ENCODE peak calls at places on chromosomes 5 and 9, in five cellular contexts. R is left ventricle myocardium inferior, Y is lower lobe of right lung, I is neural crest cell, C is GM23338. P is an unnamed sample.

GRCh38 chr5:100746730-100747129 is 156.4 kb downstream of the ST8SIA4 start:
- DNase-seq in Y (no peak), I (no peak), R (no peak), C (no peak), P (no peak)

GRCh38 chr9:109440797-109441287 is 57.3 kb downstream of the PTPN3 start:
- DNase-seq in Y (no peak), I (peak), C (peak), R (no peak), P (peak)

GRCh38 chr5:159965031-159965837 is 43.7 kb upstream of the TTC1 start:
- DNase-seq in R (peak), Y (peak), C (peak), I (peak), P (peak)

GRCh38 chr9:79353856-79354520 is 217.8 kb upstream of the TLE4 start:
- DNase-seq in C (no peak), Y (no peak), R (no peak), I (no peak), P (no peak)

GRCh38 chr5:82551220-82551619 is 273.1 kb upstream of the RPS23 start:
- DNase-seq in C (no peak), R (no peak), Y (no peak), I (no peak), P (no peak)

GRCh38 chr5:143698534-143698933 is 113.4 kb upstream of the HMHB1 start:
- DNase-seq in C (no peak), Y (no peak), I (no peak), R (no peak), P (peak)

GRCh38 chr5:6175172-6175855 is 203.0 kb downstream of the MED10 start:
- DNase-seq in R (no peak), I (no peak), Y (no peak), C (no peak), P (no peak)

GRCh38 chr9:113564804-113565237 is 101.3 kb downstream of the RGS3 start:
- DNase-seq in C (peak), R (peak), Y (peak), I (no peak), P (no peak)

GRCh38 chr5:35229076-35230042 is 928 bp downstream of the PRLR start:
- DNase-seq in R (no peak), I (no peak), C (peak), Y (peak), P (peak)

GRCh38 chr9:110156416-110156815 is 51.5 kb downstream of the C9orf152 start:
- DNase-seq in R (no peak), C (no peak), I (no peak), Y (no peak), P (no peak)

GRCh38 chr5:1793301-1793740 is 6.3 kb downstream of the MRPL36 start:
- DNase-seq in I (no peak), C (no peak), Y (no peak), R (no peak), P (peak)

GRCh38 chr9:108980893-108981292 is 32.4 kb downstream of the CTNNAL1 start:
- DNase-seq in Y (no peak), C (no peak), I (no peak), R (no peak), P (no peak)

GRCh38 chr5:16546712-16547111 is 70.1 kb downstream of the RETREG1 start:
- DNase-seq in Y (no peak), I (no peak), C (no peak), R (no peak), P (no peak)

GRCh38 chr5:131765261-131765660 is 31.6 kb downstream of the FNIP1 start:
- DNase-seq in I (no peak), R (no peak), Y (no peak), C (no peak), P (no peak)

GRCh38 chr5:60856059-60856458 is 12.0 kb upstream of the ELOVL7 start:
- DNase-seq in C (no peak), Y (no peak), I (no peak), R (no peak), P (no peak)

GRCh38 chr5:139745800-139746690 is 49.6 kb upstream of the PSD2 start:
- DNase-seq in Y (peak), C (peak), I (peak), R (peak), P (peak)

GRCh38 chr9:89777544-89777943 is 172.7 kb downstream of the GADD45G start:
- DNase-seq in I (no peak), C (no peak), Y (no peak), R (no peak), P (no peak)

GRCh38 chr5:71882826-71883744 is 164.0 kb downstream of the CARTPT start:
- DNase-seq in R (peak), I (no peak), Y (no peak), C (no peak), P (no peak)

GRCh38 chr5:181242031-181242451 is 1.7 kb downstream of the RACK1 start:
- DNase-seq in R (no peak), I (no peak), Y (no peak), C (no peak), P (no peak)

GRCh38 chr5:81297531-81297930 is 3.9 kb upstream of the ZCCHC9 start:
- DNase-seq in I (no peak), Y (no peak), R (no peak), C (no peak), P (no peak)

GRCh38 chr5:81303563-81303962 is 2.2 kb downstream of the ZCCHC9 start:
- DNase-seq in Y (no peak), I (no peak), C (no peak), R (no peak), P (no peak)

GRCh38 chr5:81302596-81302995 is 1.2 kb downstream of the ZCCHC9 start:
- DNase-seq in C (no peak), I (no peak), R (no peak), Y (no peak), P (no peak)

GRCh38 chr5:81305783-81306182 is 4.4 kb downstream of the ZCCHC9 start:
- DNase-seq in I (no peak), Y (no peak), C (no peak), R (no peak), P (no peak)

GRCh38 chr5:81301221-81302015 is at the start of gene ZCCHC9:
- DNase-seq in I (peak), Y (peak), C (peak), R (peak), P (peak)
- TF ChIP-seq CTCF in I (peak), Y (peak), C (peak), R (peak), P (no peak)

GRCh38 chr5:136062563-136063274 is 33.9 kb downstream of the TGFBI start:
- DNase-seq in Y (no peak), I (no peak), R (no peak), C (peak), P (peak)
- TF ChIP-seq CTCF in Y (peak), I (peak), R (peak), C (peak), P (no peak)

GRCh38 chr9:116647515-116647809 is 39.6 kb upstream of the TRIM32 start:
- DNase-seq in R (peak), Y (no peak), I (no peak), C (no peak), P (no peak)
- TF ChIP-seq CTCF in R (peak), Y (no peak), I (peak), C (no peak), P (peak)

DNA sequence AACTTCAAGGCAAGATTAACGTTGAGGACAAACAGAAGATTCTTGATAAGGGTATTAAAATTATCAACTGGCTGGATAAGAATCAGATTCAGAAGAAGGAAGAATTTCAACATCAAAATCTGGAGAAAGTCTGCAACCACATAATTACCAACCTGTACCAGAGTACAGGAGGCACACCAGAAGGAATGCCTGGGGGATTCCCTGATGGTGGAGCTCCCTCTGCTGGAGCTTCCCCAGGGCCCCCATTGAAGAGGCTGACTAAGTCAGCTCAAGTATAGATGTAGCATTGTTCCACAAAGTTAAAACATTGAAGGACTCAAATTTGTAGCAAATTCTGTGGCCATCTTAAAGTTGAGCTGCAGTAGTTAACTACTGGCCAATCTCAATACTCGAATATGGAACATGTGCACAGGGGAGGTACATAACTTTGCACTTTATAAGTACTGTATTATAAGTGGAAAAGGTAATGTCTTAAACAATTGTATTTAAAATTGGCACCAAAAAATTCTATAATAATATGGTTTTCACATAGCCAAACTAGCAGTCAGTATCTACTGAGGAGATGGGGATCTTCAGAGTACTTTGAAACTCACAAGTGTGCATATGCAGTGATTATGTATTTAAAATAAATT is 237.5 kb downstream of the CHSY3 start:
- DNase-seq in Y (no peak), I (no peak), C (peak), R (no peak), P (peak)
- TF ChIP-seq CTCF in Y (peak), I (peak), C (peak), R (peak), P (no peak)

GRCh38 chr5:179908528-179908927 is 831 bp upstream of the TBC1D9B start:
- DNase-seq in C (peak), R (no peak), I (peak), Y (no peak), P (peak)

GRCh38 chr5:179906294-179906794 is 1.4 kb downstream of the TBC1D9B start:
- DNase-seq in I (no peak), Y (no peak), R (no peak), C (peak), P (peak)

GRCh38 chr5:179906795-179907569 is 715 bp downstream of the TBC1D9B start:
- DNase-seq in R (no peak), C (peak), Y (peak), I (peak), P (peak)

GRCh38 chr5:179909224-179909623 is 1.5 kb upstream of the TBC1D9B start:
- DNase-seq in Y (no peak), C (no peak), R (no peak), I (no peak), P (no peak)

DNA sequence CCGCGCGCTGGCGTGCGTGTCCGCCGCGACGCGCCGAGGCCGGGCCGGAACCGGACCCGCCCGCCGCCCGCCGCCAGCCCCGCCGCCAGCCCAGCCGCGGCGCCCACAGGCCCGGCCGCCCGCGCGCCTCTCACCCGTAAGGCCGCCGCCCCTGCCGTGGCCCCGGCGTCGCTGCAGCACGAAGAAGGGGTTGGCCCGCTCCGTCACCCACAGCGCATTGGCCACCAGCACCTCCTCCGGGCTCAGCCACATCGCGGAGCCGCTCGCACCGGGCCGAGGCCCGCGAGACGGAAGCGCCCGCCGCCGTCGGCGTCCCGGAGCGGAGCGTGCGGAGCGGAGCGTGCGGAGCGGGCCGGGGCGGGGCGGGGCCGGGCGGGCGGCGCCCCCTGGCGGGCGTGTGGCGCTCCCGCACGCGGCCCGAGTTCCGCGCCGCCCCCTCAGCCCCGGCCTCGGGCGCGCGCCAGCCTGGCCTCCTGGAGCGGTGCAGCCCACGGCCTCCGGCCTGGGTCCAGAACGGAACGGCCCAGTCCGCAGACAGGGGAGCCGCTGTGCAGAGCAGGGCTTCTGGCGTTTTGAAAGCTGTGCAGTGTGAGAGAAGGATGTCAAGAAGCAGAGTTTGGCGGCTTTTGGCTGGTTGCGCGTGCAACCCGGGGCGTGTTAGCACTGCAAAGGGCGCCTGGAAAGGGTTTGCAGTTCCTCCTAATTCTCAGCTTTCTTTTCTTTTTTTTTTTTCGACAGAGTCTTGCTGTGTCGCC is at the start of gene TBC1D9B:
- DNase-seq in I (peak), R (peak), C (peak), Y (peak), P (peak)
- TF ChIP-seq CTCF in I (peak), R (peak), C (peak), Y (peak), P (peak)

GRCh38 chr5:98769256-98770157 is 4.0 kb upstream of the RGMB start:
- DNase-seq in C (peak), R (peak), I (peak), Y (peak), P (peak)
- TF ChIP-seq CTCF in C (no peak), R (peak), I (peak), Y (peak), P (peak)

GRCh38 chr5:39076757-39077475 is 2.7 kb upstream of the RICTOR start:
- DNase-seq in C (no peak), I (no peak), R (no peak), Y (no peak), P (no peak)

GRCh38 chr5:39073759-39074008 is 515 bp downstream of the RICTOR start:
- DNase-seq in I (no peak), R (no peak), Y (no peak), C (no peak), P (no peak)

GRCh38 chr5:39074009-39074886 is at the start of gene RICTOR:
- DNase-seq in Y (peak), C (peak), R (peak), I (peak), P (peak)

GRCh38 chr5:39076101-39076756 is 2.0 kb upstream of the RICTOR start:
- DNase-seq in I (no peak), Y (no peak), R (no peak), C (no peak), P (no peak)

DNA sequence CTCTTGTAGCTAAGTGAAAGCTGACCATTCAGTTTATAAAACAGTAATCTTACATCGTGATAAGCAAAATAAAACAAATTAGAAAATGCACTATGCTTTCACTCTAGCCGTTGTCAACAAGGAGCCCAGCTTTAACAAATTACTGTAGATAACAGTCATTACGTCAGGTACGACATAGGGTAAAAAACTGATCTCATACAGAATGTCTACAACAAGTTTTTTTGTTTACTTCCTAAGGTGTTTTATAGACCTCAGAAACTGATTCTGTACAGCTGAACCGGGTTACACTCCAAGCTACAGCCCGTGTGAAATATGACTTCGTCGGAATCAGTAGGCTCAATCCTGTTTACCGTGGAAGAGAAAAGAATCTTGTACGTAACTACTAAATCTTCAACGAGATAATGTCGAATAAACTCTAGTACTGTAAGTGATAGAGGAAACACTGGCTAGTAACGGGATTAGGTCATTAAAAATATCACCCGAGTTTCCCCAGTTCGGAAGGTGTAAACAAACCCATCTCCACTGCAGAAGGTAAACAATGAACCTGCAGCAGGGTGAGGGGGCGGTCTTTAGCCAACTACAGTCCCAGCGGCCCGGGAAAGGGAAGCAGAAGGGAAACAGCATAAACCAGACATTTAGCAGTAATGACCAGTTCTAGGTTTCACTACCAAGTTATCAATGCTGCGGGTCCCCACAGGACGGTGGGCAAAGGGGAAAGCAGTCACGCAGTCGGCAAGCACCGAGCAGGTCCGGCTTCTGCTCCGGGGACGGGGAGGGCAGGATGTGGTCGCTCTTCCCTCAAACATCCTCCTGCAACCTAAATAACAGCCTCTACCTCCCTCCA is 1.1 kb downstream of the RICTOR start:
- DNase-seq in R (peak), I (peak), C (peak), Y (peak), P (peak)
- TF ChIP-seq CTCF in R (no peak), I (no peak), C (no peak), Y (no peak), P (no peak)

GRCh38 chr9:133253268-133253667 is 21.7 kb downstream of the ABO start:
- DNase-seq in I (no peak), C (no peak), R (no peak), Y (no peak), P (no peak)

GRCh38 chr9:133249337-133249736 is 25.7 kb downstream of the ABO start:
- DNase-seq in R (no peak), Y (no peak), I (no peak), C (no peak), P (no peak)

GRCh38 chr9:133250741-133251170 is 24.2 kb downstream of the ABO start:
- DNase-seq in I (no peak), C (no peak), Y (no peak), R (no peak), P (no peak)

GRCh38 chr9:133252301-133252776 is 22.7 kb downstream of the ABO start:
- DNase-seq in Y (peak), R (no peak), I (no peak), C (no peak), P (no peak)

GRCh38 chr9:133251773-133252172 is 23.2 kb downstream of the ABO start:
- DNase-seq in R (no peak), I (no peak), Y (no peak), C (no peak), P (no peak)
- TF ChIP-seq CTCF in R (no peak), I (no peak), Y (no peak), C (no peak), P (no peak)

P was measured in activated CD8-positive, alpha-beta T cell treated with anti-CD3 and anti-CD28 coated beads for 36 hours.